ENCODE peak calls at places on chromosomes 13 and 19, in seven cellular contexts. K is GM10248, U is body of pancreas, L is endothelial cell, B is MCF 10A, M is A549, Z is H9. S is an unnamed sample.

GRCh38 chr13:110641055-110642015 is 26.0 kb downstream of the NAXD start:
- DNase-seq in K (no peak), U (no peak), L (no peak), B (no peak), M (no peak), Z (no peak), S (no peak)

GRCh38 chr13:80131204-80131603 is 209.7 kb downstream of the SPRY2 start:
- DNase-seq in K (no peak), U (peak; percentile 66), L (peak; percentile 54), B (peak; percentile 71), M (peak; percentile 49), Z (peak; percentile 38), S (no peak)

GRCh38 chr19:28966737-28967401 is 246.1 kb downstream of the UQCRFS1 start:
- DNase-seq in K (no peak), U (no peak), L (no peak), B (no peak), M (no peak), Z (no peak), S (no peak)

GRCh38 chr19:6172074-6172863 is 36.8 kb downstream of the ACSBG2 start:
- DNase-seq in K (no peak), U (no peak), L (no peak), B (no peak), M (no peak), Z (no peak), S (no peak)

GRCh38 chr19:38263696-38264485 is 482 bp upstream of the SPINT2 start:
- DNase-seq in K (peak; percentile 80), U (peak; percentile 98), L (no peak), B (peak; percentile 91), M (peak; percentile 78), Z (peak; percentile 97), S (peak; percentile 85)

GRCh38 chr19:14012378-14012915 is 6.3 kb upstream of the RFX1 start:
- DNase-seq in K (no peak), U (no peak), L (no peak), B (no peak), M (no peak), Z (no peak), S (no peak)

GRCh38 chr19:38932425-38933179 is 1.9 kb downstream of the MRPS12 start:
- DNase-seq in K (no peak), U (no peak), L (no peak), B (peak; percentile 30), M (peak; percentile 89), Z (peak; percentile 54), S (peak; percentile 51)

GRCh38 chr13:88592105-88592504 is 920.9 kb downstream of the SLITRK5 start:
- DNase-seq in K (no peak), U (no peak), L (no peak), B (no peak), M (no peak), Z (no peak), S (no peak)

GRCh38 chr13:33126909-33127607 is 110.8 kb downstream of the KL start:
- DNase-seq in K (no peak), U (no peak), L (no peak), B (no peak), M (no peak), Z (no peak), S (no peak)
- TF ChIP-seq CTCF in K (no peak), U (no peak), L (no peak), B (no peak), M (no peak), Z (no peak), S (no peak)

GRCh38 chr13:58906329-58907007 is 1257.3 kb downstream of the DIAPH3 start:
- DNase-seq in K (no peak), U (no peak), L (no peak), B (no peak), M (no peak), Z (peak; percentile 31), S (no peak)
- TF ChIP-seq CTCF in K (no peak), U (no peak), L (no peak), B (no peak), M (no peak), Z (no peak), S (no peak)

GRCh38 chr13:94416454-94417080 is 62.9 kb downstream of the DCT start:
- DNase-seq in K (no peak), U (no peak), L (peak; percentile 52), B (peak; percentile 70), M (no peak), Z (peak; percentile 84), S (no peak)
- TF ChIP-seq CTCF in K (no peak), U (peak; percentile 20), L (peak; percentile 63), B (peak; percentile 50), M (no peak), Z (peak; percentile 93), S (no peak)

GRCh38 chr19:49430678-49431329 is 5.6 kb downstream of the GFY start:
- DNase-seq in K (peak; percentile 61), U (no peak), L (no peak), B (peak; percentile 38), M (no peak), Z (no peak), S (no peak)
- TF ChIP-seq CTCF in K (no peak), U (no peak), L (peak; percentile 14), B (peak; percentile 15), M (peak; percentile 46), Z (peak; percentile 58), S (peak; percentile 32)

GRCh38 chr13:22801402-22802003 is 379.3 kb upstream of the SGCG start:
- DNase-seq in K (no peak), U (no peak), L (no peak), B (no peak), M (no peak), Z (no peak), S (no peak)
- TF ChIP-seq CTCF in K (peak; percentile 31), U (no peak), L (peak; percentile 18), B (peak; percentile 47), M (peak; percentile 30), Z (peak; percentile 72), S (no peak)

GRCh38 chr13:51731759-51732158 is 72.2 kb downstream of the DHRS12 start:
- DNase-seq in K (no peak), U (no peak), L (no peak), B (peak; percentile 26), M (peak; percentile 4), Z (no peak), S (no peak)
- TF ChIP-seq CTCF in K (no peak), U (peak; percentile 17), L (no peak), B (no peak), M (peak; percentile 38), Z (no peak), S (no peak)

GRCh38 chr19:40811478-40812341 is 12.7 kb downstream of the EGLN2 start:
- DNase-seq in K (no peak), U (no peak), L (no peak), B (no peak), M (no peak), Z (peak; percentile 51), S (no peak)
- TF ChIP-seq CTCF in K (peak; percentile 20), U (no peak), L (no peak), B (no peak), M (no peak), Z (no peak), S (no peak)

DNA sequence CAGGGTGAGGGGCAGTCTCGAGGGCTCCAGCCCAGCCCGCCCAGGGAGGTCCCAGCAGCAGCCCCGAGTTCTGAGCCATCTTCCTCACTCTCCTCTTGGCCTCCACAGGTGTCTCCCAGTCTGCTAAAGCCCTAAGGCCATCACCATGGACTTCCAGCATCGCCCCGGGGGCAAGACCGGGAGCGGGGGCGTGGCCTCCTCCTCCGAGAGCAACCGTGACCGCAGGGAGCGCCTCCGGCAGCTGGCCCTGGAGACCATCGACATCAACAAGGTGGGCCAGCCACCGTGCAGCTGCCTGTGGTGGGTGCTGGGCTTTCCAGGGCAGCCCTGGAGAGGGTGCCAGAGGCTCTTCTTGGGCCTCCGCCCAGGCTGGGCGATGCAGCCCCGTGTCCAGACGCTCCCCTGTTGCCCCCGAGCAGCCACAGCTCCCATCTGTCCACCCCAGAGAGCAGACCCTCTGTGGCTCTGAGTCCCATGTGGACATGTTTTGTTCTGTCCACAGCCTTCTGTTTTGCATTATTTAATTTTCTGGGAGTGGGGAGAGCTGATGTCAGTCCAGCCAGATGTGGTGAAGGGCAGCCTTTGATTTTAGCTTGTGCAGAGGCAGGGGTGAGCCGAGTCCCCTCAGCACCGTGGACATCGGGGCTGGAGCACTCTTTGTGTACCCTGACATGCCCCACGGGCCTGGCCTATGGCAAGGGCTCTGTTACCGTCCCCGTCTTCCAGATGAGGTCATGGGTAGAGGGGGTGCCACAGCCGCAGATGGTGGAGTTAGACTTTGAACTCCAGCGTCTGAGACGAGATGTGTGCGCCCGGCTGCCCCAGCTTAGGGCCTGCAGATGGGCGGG is 5.6 kb upstream of the AMH start:
- DNase-seq in K (no peak), U (no peak), L (no peak), B (no peak), M (no peak), Z (no peak), S (no peak)
- TF ChIP-seq CTCF in K (no peak), U (no peak), L (no peak), B (no peak), M (no peak), Z (no peak), S (no peak)

S was measured in GM20000.